ENCODE peak calls at places on chromosomes 13 and 19, in four cellular contexts. One of them, this sample, is unnamed.

GRCh38 chr19:38073806-38074685 is 150.0 kb downstream of the DPF1 start:
- DNase-seq in BE2C: no peak
- DNase-seq in AG04450: no peak
- DNase-seq in CD4-positive, CD25-positive, alpha-beta regulatory T cell: no peak
- DNase-seq in this sample: no peak

GRCh38 chr19:56966225-56966696 is 125.7 kb upstream of the PEG3 start:
- DNase-seq in CD4-positive, CD25-positive, alpha-beta regulatory T cell: no peak
- DNase-seq in AG04450: no peak
- DNase-seq in BE2C: no peak
- DNase-seq in this sample: no peak

GRCh38 chr19:35513975-35514809 is 743 bp upstream of the DMKN start:
- DNase-seq in BE2C: peak; percentile 24
- DNase-seq in AG04450: no peak
- DNase-seq in CD4-positive, CD25-positive, alpha-beta regulatory T cell: no peak
- DNase-seq in this sample: no peak

GRCh38 chr13:37617162-37617561 is 18.6 kb upstream of the POSTN start:
- DNase-seq in AG04450: no peak
- DNase-seq in CD4-positive, CD25-positive, alpha-beta regulatory T cell: no peak
- DNase-seq in BE2C: no peak
- DNase-seq in this sample: no peak

GRCh38 chr13:77429320-77430142 is 102.6 kb upstream of the MYCBP2 start:
- DNase-seq in CD4-positive, CD25-positive, alpha-beta regulatory T cell: no peak
- DNase-seq in AG04450: no peak
- DNase-seq in BE2C: no peak
- DNase-seq in this sample: no peak

GRCh38 chr19:17365361-17365760 is 11.8 kb downstream of the PLVAP start:
- DNase-seq in AG04450: no peak
- DNase-seq in CD4-positive, CD25-positive, alpha-beta regulatory T cell: no peak
- DNase-seq in BE2C: no peak
- DNase-seq in this sample: no peak

GRCh38 chr19:2720777-2721569 is at the start of gene DIRAS1:
- DNase-seq in CD4-positive, CD25-positive, alpha-beta regulatory T cell: no peak
- DNase-seq in AG04450: no peak
- DNase-seq in BE2C: peak; percentile 54
- DNase-seq in this sample: peak; percentile 49

GRCh38 chr13:24159921-24160324 is 597 bp upstream of the SPATA13 start:
- DNase-seq in BE2C: no peak
- DNase-seq in AG04450: no peak
- DNase-seq in CD4-positive, CD25-positive, alpha-beta regulatory T cell: no peak
- DNase-seq in this sample: no peak

GRCh38 chr13:36115306-36115705 is 15.9 kb downstream of the DCLK1 start:
- DNase-seq in CD4-positive, CD25-positive, alpha-beta regulatory T cell: no peak
- DNase-seq in BE2C: no peak
- DNase-seq in AG04450: no peak
- DNase-seq in this sample: no peak

GRCh38 chr19:29858000-29858596 is 46.3 kb downstream of the CCNE1 start:
- DNase-seq in AG04450: no peak
- DNase-seq in CD4-positive, CD25-positive, alpha-beta regulatory T cell: peak; percentile 47
- DNase-seq in BE2C: peak; percentile 43
- DNase-seq in this sample: no peak

GRCh38 chr13:107964356-107964755 is 251.0 kb downstream of the LIG4 start:
- DNase-seq in CD4-positive, CD25-positive, alpha-beta regulatory T cell: no peak
- DNase-seq in BE2C: peak; percentile 56
- DNase-seq in AG04450: no peak
- DNase-seq in this sample: no peak

GRCh38 chr13:101623469-101624209 is 171.2 kb downstream of the ITGBL1 start:
- DNase-seq in BE2C: no peak
- DNase-seq in AG04450: no peak
- DNase-seq in CD4-positive, CD25-positive, alpha-beta regulatory T cell: no peak
- DNase-seq in this sample: no peak

GRCh38 chr13:71814806-71815205 is 52.2 kb downstream of the DACH1 start:
- DNase-seq in AG04450: no peak
- DNase-seq in BE2C: no peak
- DNase-seq in CD4-positive, CD25-positive, alpha-beta regulatory T cell: no peak
- DNase-seq in this sample: no peak

GRCh38 chr19:46616631-46617322 is 8.1 kb downstream of the PTGIR start:
- DNase-seq in CD4-positive, CD25-positive, alpha-beta regulatory T cell: peak; percentile 78
- DNase-seq in AG04450: no peak
- DNase-seq in BE2C: peak; percentile 88
- DNase-seq in this sample: peak; percentile 80

GRCh38 chr19:2653717-2654584 is 48.5 kb downstream of the GNG7 start:
- DNase-seq in BE2C: no peak
- DNase-seq in AG04450: no peak
- DNase-seq in CD4-positive, CD25-positive, alpha-beta regulatory T cell: no peak
- DNase-seq in this sample: no peak

GRCh38 chr13:113855931-113856715 is 7.8 kb downstream of the GAS6 start:
- DNase-seq in AG04450: no peak
- DNase-seq in CD4-positive, CD25-positive, alpha-beta regulatory T cell: no peak
- DNase-seq in BE2C: no peak
- DNase-seq in this sample: no peak

GRCh38 chr13:71968025-71968424 is 101.0 kb upstream of the DACH1 start:
- DNase-seq in AG04450: no peak
- DNase-seq in BE2C: no peak
- DNase-seq in CD4-positive, CD25-positive, alpha-beta regulatory T cell: no peak
- DNase-seq in this sample: no peak

GRCh38 chr13:66405908-66406802 is 824.0 kb downstream of the PCDH9 start:
- DNase-seq in AG04450: peak; percentile 16
- DNase-seq in CD4-positive, CD25-positive, alpha-beta regulatory T cell: no peak
- DNase-seq in BE2C: no peak
- DNase-seq in this sample: no peak

GRCh38 chr13:112249644-112250610 is 126.2 kb upstream of the SPACA7 start:
- DNase-seq in AG04450: no peak
- DNase-seq in BE2C: no peak
- DNase-seq in CD4-positive, CD25-positive, alpha-beta regulatory T cell: no peak
- DNase-seq in this sample: no peak

GRCh38 chr19:44636439-44637389 is 7.0 kb upstream of the PVR start:
- DNase-seq in AG04450: no peak
- DNase-seq in CD4-positive, CD25-positive, alpha-beta regulatory T cell: no peak
- DNase-seq in BE2C: no peak
- DNase-seq in this sample: no peak

GRCh38 chr13:91879360-91879759 is 480.9 kb downstream of the GPC5 start:
- DNase-seq in BE2C: no peak
- DNase-seq in AG04450: no peak
- DNase-seq in CD4-positive, CD25-positive, alpha-beta regulatory T cell: no peak
- DNase-seq in this sample: no peak

GRCh38 chr19:18233224-18233825 is 7.1 kb upstream of the PDE4C start:
- DNase-seq in AG04450: no peak
- DNase-seq in BE2C: peak; percentile 56
- DNase-seq in CD4-positive, CD25-positive, alpha-beta regulatory T cell: peak; percentile 42
- DNase-seq in this sample: peak; percentile 32

GRCh38 chr13:46593403-46593802 is 40.4 kb downstream of the LRCH1 start:
- DNase-seq in AG04450: no peak
- DNase-seq in CD4-positive, CD25-positive, alpha-beta regulatory T cell: peak; percentile 85
- DNase-seq in BE2C: no peak
- DNase-seq in this sample: no peak

GRCh38 chr13:108302279-108302678 is 32.8 kb downstream of the TNFSF13B start:
- DNase-seq in CD4-positive, CD25-positive, alpha-beta regulatory T cell: no peak
- DNase-seq in BE2C: no peak
- DNase-seq in AG04450: no peak
- DNase-seq in this sample: no peak

GRCh38 chr19:34556500-34556899 is 74.9 kb downstream of the WTIP start:
- DNase-seq in BE2C: peak; percentile 47
- DNase-seq in CD4-positive, CD25-positive, alpha-beta regulatory T cell: peak; percentile 0
- DNase-seq in AG04450: no peak
- DNase-seq in this sample: no peak

GRCh38 chr19:3980353-3981251 is 4.7 kb downstream of the EEF2 start:
- DNase-seq in BE2C: no peak
- DNase-seq in CD4-positive, CD25-positive, alpha-beta regulatory T cell: no peak
- DNase-seq in AG04450: no peak
- DNase-seq in this sample: no peak

GRCh38 chr19:46069841-46070341 is 29.1 kb upstream of the IGFL4 start:
- DNase-seq in BE2C: no peak
- DNase-seq in AG04450: peak; percentile 74
- DNase-seq in CD4-positive, CD25-positive, alpha-beta regulatory T cell: no peak
- DNase-seq in this sample: no peak

GRCh38 chr19:10543420-10544241 is at the start of gene ATG4D:
- DNase-seq in AG04450: no peak
- DNase-seq in BE2C: peak; percentile 87
- DNase-seq in CD4-positive, CD25-positive, alpha-beta regulatory T cell: peak; percentile 81
- DNase-seq in this sample: peak; percentile 84

GRCh38 chr13:66128692-66129269 is 1101.4 kb downstream of the PCDH9 start:
- DNase-seq in AG04450: no peak
- DNase-seq in BE2C: no peak
- DNase-seq in CD4-positive, CD25-positive, alpha-beta regulatory T cell: no peak
- DNase-seq in this sample: no peak

GRCh38 chr19:38028913-38029565 is 122.0 kb downstream of the SIPA1L3 start:
- DNase-seq in CD4-positive, CD25-positive, alpha-beta regulatory T cell: no peak
- DNase-seq in BE2C: no peak
- DNase-seq in AG04450: no peak
- DNase-seq in this sample: no peak

GRCh38 chr13:111093634-111094033 is 21.5 kb upstream of the ARHGEF7 start:
- DNase-seq in BE2C: no peak
- DNase-seq in AG04450: no peak
- DNase-seq in CD4-positive, CD25-positive, alpha-beta regulatory T cell: no peak
- DNase-seq in this sample: no peak

GRCh38 chr13:111095031-111095840 is 19.9 kb upstream of the ARHGEF7 start:
- DNase-seq in CD4-positive, CD25-positive, alpha-beta regulatory T cell: no peak
- DNase-seq in AG04450: no peak
- DNase-seq in BE2C: no peak
- DNase-seq in this sample: no peak

GRCh38 chr13:111093136-111093535 is 22.0 kb upstream of the ARHGEF7 start:
- DNase-seq in CD4-positive, CD25-positive, alpha-beta regulatory T cell: no peak
- DNase-seq in BE2C: no peak
- DNase-seq in AG04450: no peak
- DNase-seq in this sample: no peak

GRCh38 chr13:111092685-111093084 is 22.4 kb upstream of the ARHGEF7 start:
- DNase-seq in BE2C: no peak
- DNase-seq in CD4-positive, CD25-positive, alpha-beta regulatory T cell: no peak
- DNase-seq in AG04450: no peak
- DNase-seq in this sample: no peak

GRCh38 chr13:111090169-111090568 is 24.9 kb upstream of the ARHGEF7 start:
- DNase-seq in CD4-positive, CD25-positive, alpha-beta regulatory T cell: no peak
- DNase-seq in BE2C: no peak
- DNase-seq in AG04450: no peak
- DNase-seq in this sample: no peak
- H3K27me3 ChIP-seq in CD4-positive, CD25-positive, alpha-beta regulatory T cell: peaks cover 6% of the 10 kb centered on the region
- H3K27me3 ChIP-seq in BE2C: peaks cover 46% of the 10 kb centered on the region
- H3K27me3 ChIP-seq in AG04450: peaks cover 28% of the 10 kb centered on the region
- H3K27me3 ChIP-seq in this sample: peaks cover 30% of the 10 kb centered on the region

GRCh38 chr19:40589723-40590429 is 11.3 kb upstream of the LTBP4 start:
- DNase-seq in AG04450: no peak
- DNase-seq in BE2C: no peak
- DNase-seq in CD4-positive, CD25-positive, alpha-beta regulatory T cell: no peak
- DNase-seq in this sample: no peak
- H3K4me3 ChIP-seq in AG04450: no peak overlapping the region
- H3K4me3 ChIP-seq in BE2C: no peak overlapping the region
- H3K4me3 ChIP-seq in CD4-positive, CD25-positive, alpha-beta regulatory T cell: no peak overlapping the region
- H3K4me3 ChIP-seq in this sample: no peak overlapping the region

GRCh38 chr13:52726258-52726657 is 13.4 kb downstream of the CNMD start:
- DNase-seq in BE2C: no peak
- DNase-seq in CD4-positive, CD25-positive, alpha-beta regulatory T cell: no peak
- DNase-seq in AG04450: no peak
- DNase-seq in this sample: no peak

GRCh38 chr13:52725302-52725701 is 14.3 kb downstream of the CNMD start:
- DNase-seq in CD4-positive, CD25-positive, alpha-beta regulatory T cell: no peak
- DNase-seq in AG04450: no peak
- DNase-seq in BE2C: no peak
- DNase-seq in this sample: no peak

GRCh38 chr13:52723181-52723580 is 16.4 kb downstream of the CNMD start:
- DNase-seq in AG04450: no peak
- DNase-seq in BE2C: no peak
- DNase-seq in CD4-positive, CD25-positive, alpha-beta regulatory T cell: no peak
- DNase-seq in this sample: no peak
- H3K27me3 ChIP-seq in AG04450: no peaks in the 10 kb centered on the region
- H3K27me3 ChIP-seq in BE2C: no peaks in the 10 kb centered on the region
- H3K27me3 ChIP-seq in CD4-positive, CD25-positive, alpha-beta regulatory T cell: no peaks in the 10 kb centered on the region
- H3K27me3 ChIP-seq in this sample: no peaks in the 10 kb centered on the region

DNA sequence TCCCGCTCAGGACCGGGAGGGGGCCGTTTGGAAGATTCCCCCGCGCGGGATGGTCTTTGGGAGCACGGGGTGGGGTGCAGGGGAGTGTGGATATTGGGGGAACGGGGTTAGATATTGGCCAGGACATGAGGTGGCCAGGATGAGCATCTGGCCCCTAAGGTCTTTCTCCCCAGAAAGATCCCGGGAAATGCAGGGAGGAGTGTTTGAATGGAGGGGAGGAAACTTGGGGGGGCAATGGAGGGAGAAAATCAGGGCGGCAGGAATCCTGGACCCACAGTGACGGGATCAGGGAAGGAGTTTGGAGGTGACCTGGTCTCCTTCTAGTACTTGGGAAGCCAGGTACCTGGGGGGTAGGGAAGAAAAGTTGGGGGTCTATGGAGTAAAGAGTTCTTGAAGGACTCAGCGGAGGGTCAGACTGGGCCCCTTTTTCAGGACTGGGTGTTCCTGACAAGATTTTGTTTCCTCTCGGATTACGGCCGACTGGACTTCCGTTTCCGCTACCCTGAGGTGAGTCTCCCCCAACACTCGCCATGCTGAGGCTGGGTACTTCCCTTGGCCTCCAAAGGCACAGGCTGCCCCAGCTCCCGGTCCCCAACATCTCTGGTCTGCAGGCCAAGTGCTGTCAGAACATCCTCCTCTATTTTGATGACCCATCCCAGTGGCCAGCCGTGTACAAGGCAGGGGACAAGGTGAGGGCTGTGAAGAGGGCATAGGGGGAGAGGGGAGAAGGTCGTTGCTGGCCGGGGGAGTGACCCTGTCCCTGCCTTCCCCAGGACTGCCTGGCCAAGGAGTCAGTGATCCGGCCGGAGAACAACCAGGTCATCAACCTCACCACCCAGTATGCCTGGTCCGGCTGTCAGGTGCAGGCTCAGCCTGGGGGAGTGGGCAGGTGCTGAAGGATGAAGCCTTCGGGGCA is 989 bp downstream of the TMEM145 start:
- DNase-seq in CD4-positive, CD25-positive, alpha-beta regulatory T cell: no peak
- DNase-seq in AG04450: no peak
- DNase-seq in BE2C: no peak
- DNase-seq in this sample: no peak
- H3K4me3 ChIP-seq in CD4-positive, CD25-positive, alpha-beta regulatory T cell: no peak overlapping the region
- H3K4me3 ChIP-seq in AG04450: no peak overlapping the region
- H3K4me3 ChIP-seq in BE2C: peak overlapping the region; percentile 86
- H3K4me3 ChIP-seq in this sample: peak overlapping the region; percentile 57

DNA sequence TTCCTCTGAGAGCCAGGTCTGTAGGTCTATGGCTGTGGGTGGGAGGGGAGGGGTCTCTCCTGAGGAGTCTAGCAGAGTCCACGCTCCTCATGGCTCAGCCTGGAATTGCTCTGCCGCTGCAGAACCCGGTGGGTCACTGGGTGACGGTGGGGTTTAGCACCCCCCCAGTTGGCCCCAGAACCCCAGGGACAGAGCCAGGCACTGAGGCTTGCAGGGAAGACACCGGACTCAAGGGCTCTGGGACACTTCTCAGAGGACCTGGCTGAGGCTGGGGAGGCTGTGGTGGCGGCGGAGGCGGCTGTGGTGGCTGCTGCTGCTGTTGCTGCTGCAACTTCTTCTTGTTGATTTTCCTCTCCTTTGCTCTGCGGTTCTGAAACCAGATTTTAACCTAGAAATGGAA is 6.1 kb downstream of the CDX2 start:
- DNase-seq in CD4-positive, CD25-positive, alpha-beta regulatory T cell: no peak
- DNase-seq in BE2C: no peak
- DNase-seq in AG04450: no peak
- DNase-seq in this sample: no peak
- H3K27me3 ChIP-seq in CD4-positive, CD25-positive, alpha-beta regulatory T cell: peaks cover 24% of the 10 kb centered on the region
- H3K27me3 ChIP-seq in BE2C: peaks cover 98% of the 10 kb centered on the region
- H3K27me3 ChIP-seq in AG04450: peaks cover 91% of the 10 kb centered on the region
- H3K27me3 ChIP-seq in this sample: peaks cover 84% of the 10 kb centered on the region